ENCODE peak calls at places on chromosomes 5 and 9, in seven cellular contexts. M is natural killer cell, T is GM12865, S is HCT116, G is foreskin keratinocyte, N is upper lobe of right lung, D is AG09309. I is an unnamed sample.

GRCh38 chr5:168088415-168089165 is 202.9 kb upstream of the WWC1 start:
- DNase-seq in M (no peak), T (no peak), S (no peak), G (no peak), N (no peak), D (peak; percentile 71), I (no peak)

GRCh38 chr5:16864566-16864965 is 71.5 kb downstream of the MYO10 start:
- DNase-seq in M (no peak), T (no peak), S (no peak), G (no peak), N (no peak), D (no peak), I (no peak)

GRCh38 chr9:124348831-124349230 is 66.4 kb downstream of the PSMB7 start:
- DNase-seq in M (no peak), T (peak; percentile 8), S (no peak), G (no peak), N (peak; percentile 53), D (no peak), I (no peak)

GRCh38 chr5:78647838-78648358 is 674 bp downstream of the LHFPL2 start:
- DNase-seq in M (no peak), T (no peak), S (no peak), G (peak; percentile 32), N (peak; percentile 83), D (no peak), I (no peak)

GRCh38 chr5:15807861-15808260 is 307.9 kb downstream of the FBXL7 start:
- DNase-seq in M (no peak), T (no peak), S (no peak), G (no peak), N (no peak), D (peak; percentile 42), I (no peak)

GRCh38 chr9:73683862-73684591 is 532.4 kb downstream of the ANXA1 start:
- DNase-seq in M (no peak), T (peak; percentile 53), S (peak; percentile 19), G (peak; percentile 96), N (no peak), D (no peak), I (no peak)

GRCh38 chr9:96209407-96210031 is 92.5 kb downstream of the HSD17B3 start:
- DNase-seq in M (no peak), T (no peak), S (no peak), G (peak; percentile 57), N (no peak), D (peak; percentile 18), I (no peak)

GRCh38 chr5:104247260-104247659 is 684.7 kb upstream of the NUDT12 start:
- DNase-seq in M (no peak), T (no peak), S (no peak), G (no peak), N (no peak), D (no peak), I (no peak)

GRCh38 chr5:77181596-77182304 is 28.7 kb upstream of the PDE8B start:
- DNase-seq in M (no peak), T (no peak), S (no peak), G (no peak), N (no peak), D (no peak), I (no peak)

GRCh38 chr5:153147891-153148623 is 342.4 kb upstream of the GRIA1 start:
- DNase-seq in M (no peak), T (peak; percentile 45), S (no peak), G (peak; percentile 86), N (no peak), D (peak; percentile 27), I (no peak)

GRCh38 chr5:154962494-154962893 is 21.6 kb downstream of the MRPL22 start:
- DNase-seq in M (no peak), T (peak; percentile 50), S (no peak), G (peak; percentile 89), N (no peak), D (peak; percentile 64), I (no peak)

GRCh38 chr9:126328415-126328814 is 1.8 kb downstream of the MVB12B start:
- DNase-seq in M (no peak), T (no peak), S (no peak), G (no peak), N (no peak), D (no peak), I (no peak)

GRCh38 chr5:108345541-108346171 is 36.2 kb downstream of the FBXL17 start:
- DNase-seq in M (no peak), T (peak; percentile 42), S (peak; percentile 13), G (peak; percentile 38), N (no peak), D (no peak), I (no peak)
- TF ChIP-seq CTCF in M (peak; percentile 79), T (peak; percentile 18), S (peak; percentile 58), G (peak; percentile 67), N (peak; percentile 48), D (peak; percentile 17), I (peak; percentile 64)

GRCh38 chr9:34576593-34576935 is 13.0 kb downstream of the CNTFR start:
- DNase-seq in M (no peak), T (no peak), S (no peak), G (no peak), N (no peak), D (no peak), I (no peak)
- TF ChIP-seq CTCF in M (no peak), T (no peak), S (no peak), G (no peak), N (no peak), D (no peak), I (no peak)

GRCh38 chr5:141420855-141421488 is at the start of gene PCDHGA11:
- DNase-seq in M (no peak), T (peak; percentile 77), S (peak; percentile 4), G (peak; percentile 72), N (no peak), D (no peak), I (no peak)
- TF ChIP-seq CTCF in M (peak; percentile 56), T (peak; percentile 51), S (peak; percentile 48), G (peak; percentile 85), N (peak; percentile 51), D (peak; percentile 52), I (no peak)

GRCh38 chr9:133356391-133357091 is at the start of the genes SURF1 and SURF2:
- DNase-seq in M (peak; percentile 88), T (peak; percentile 90), S (no peak), G (peak; percentile 60), N (peak; percentile 96), D (no peak), I (peak; percentile 82)
- TF ChIP-seq CTCF in M (no peak), T (peak; percentile 12), S (peak; percentile 11), G (peak; percentile 34), N (no peak), D (no peak), I (no peak)

GRCh38 chr9:137188490-137189296 is at the start of the genes ANAPC2 and SSNA1:
- DNase-seq in M (peak; percentile 98), T (peak; percentile 97), S (peak; percentile 89), G (peak; percentile 84), N (peak; percentile 97), D (peak; percentile 64), I (no peak)

GRCh38 chr9:137189297-137190295 is 1.1 kb downstream of the SSNA1 start:
- DNase-seq in M (no peak), T (no peak), S (no peak), G (no peak), N (no peak), D (no peak), I (no peak)

GRCh38 chr9:137191691-137192447 is 3.4 kb downstream of the SSNA1 start:
- DNase-seq in M (no peak), T (no peak), S (no peak), G (no peak), N (no peak), D (no peak), I (no peak)

GRCh38 chr9:137191245-137191644 is 2.8 kb downstream of the SSNA1 start:
- DNase-seq in M (no peak), T (no peak), S (no peak), G (no peak), N (no peak), D (no peak), I (no peak)

DNA sequence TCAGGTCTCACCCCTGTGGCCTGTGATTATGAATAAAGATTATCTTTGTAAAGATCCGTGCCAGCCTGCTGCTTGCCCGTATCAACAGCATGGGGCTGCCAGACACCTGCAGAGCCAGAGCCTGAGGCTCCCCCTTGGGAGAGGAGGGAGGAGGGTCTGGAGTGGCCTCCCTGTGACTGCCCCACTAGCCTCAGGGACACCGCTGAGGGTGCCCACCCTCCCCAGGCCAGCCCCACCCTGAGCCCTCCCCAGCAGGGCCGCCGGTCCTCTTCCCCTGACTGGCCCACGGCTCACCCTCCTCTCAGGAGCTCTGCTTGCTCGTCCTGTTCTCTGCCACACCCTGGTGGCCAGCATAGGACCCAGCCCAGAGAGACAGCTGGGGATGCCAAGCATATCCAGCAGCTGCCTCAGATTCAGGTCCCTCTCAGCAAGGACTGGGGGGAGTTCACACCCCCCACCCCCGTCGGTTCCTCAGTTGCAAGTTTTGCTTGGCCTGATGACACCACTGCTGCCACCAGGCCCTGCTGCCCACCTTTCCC is 1.9 kb downstream of the SSNA1 start:
- DNase-seq in M (no peak), T (no peak), S (no peak), G (no peak), N (no peak), D (no peak), I (no peak)
- TF ChIP-seq CTCF in M (no peak), T (no peak), S (peak; percentile 40), G (peak; percentile 14), N (no peak), D (no peak), I (no peak)

GRCh38 chr9:83920942-83921707 is at the start of gene KIF27:
- DNase-seq in M (peak; percentile 98), T (peak; percentile 99), S (peak; percentile 91), G (peak; percentile 86), N (peak; percentile 100), D (peak; percentile 80), I (peak; percentile 65)
- TF ChIP-seq CTCF in M (peak; percentile 54), T (peak; percentile 2), S (peak; percentile 9), G (peak; percentile 28), N (peak; percentile 46), D (peak; percentile 27), I (no peak)

DNA sequence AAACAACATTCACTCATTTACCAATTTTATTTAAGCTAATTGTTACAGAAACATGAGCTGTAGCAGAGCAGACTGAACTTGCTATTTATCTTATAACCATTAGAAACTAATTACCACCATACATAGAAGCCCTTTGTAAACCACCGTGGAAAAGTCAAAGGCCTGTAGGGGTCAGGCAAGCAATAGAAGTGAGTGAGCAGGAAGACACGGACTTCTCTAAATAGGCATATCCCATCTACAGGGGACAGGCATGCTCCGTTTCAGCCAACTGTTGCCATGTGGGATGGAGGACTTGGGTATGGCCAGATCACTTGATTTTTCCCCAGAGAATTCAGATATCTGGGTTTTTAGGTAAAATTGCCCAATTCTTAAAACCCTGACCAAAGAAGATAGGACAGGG is 44.8 kb downstream of the PRRC1 start:
- DNase-seq in M (no peak), T (peak; percentile 26), S (no peak), G (no peak), N (no peak), D (no peak), I (no peak)
- TF ChIP-seq CTCF in M (no peak), T (peak; percentile 22), S (peak; percentile 48), G (peak; percentile 47), N (peak; percentile 26), D (peak; percentile 7), I (peak; percentile 53)

DNA sequence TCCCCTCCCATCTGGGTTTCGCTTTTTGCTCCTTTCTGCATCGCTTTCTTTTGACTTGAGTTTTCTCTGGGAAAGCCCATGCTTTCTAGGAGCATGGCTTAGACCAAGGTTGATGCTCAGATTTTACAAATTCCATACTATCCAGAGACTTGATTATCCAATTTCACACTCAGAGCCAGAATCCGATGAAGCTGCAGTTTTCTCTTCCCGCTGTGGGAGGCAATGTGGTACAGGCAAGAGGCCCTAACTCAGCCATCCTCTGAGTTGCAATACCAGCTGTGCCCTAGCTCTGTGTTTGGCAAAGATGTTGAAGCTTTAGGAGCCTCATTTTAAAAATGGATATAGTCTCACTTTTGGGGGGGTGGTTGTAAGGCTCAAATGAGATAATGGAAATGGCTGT is 85.1 kb downstream of the BRINP1 start:
- DNase-seq in M (no peak), T (peak; percentile 2), S (no peak), G (no peak), N (no peak), D (no peak), I (no peak)
- TF ChIP-seq CTCF in M (no peak), T (no peak), S (no peak), G (no peak), N (no peak), D (no peak), I (peak; percentile 19)